ENCODE peak calls at places on chromosomes 16 and 17, in four cellular contexts. U is HepG2, A is K562, L is HCT116. O is an unnamed sample.

GRCh38 chr17:77707546-77707945 is 251.0 kb upstream of the TNRC6C start:
- DNase-seq in L (no peak), A (no peak), U (no peak), O (no peak)

GRCh38 chr16:71781741-71782140 is 26.9 kb downstream of the AP1G1 start:
- DNase-seq in A (no peak), L (no peak), U (peak; percentile 21), O (no peak)

GRCh38 chr17:12673788-12674187 is 8.1 kb downstream of the MYOCD start:
- DNase-seq in A (no peak), U (no peak), L (no peak), O (no peak)

GRCh38 chr17:42647778-42648177 is 11.3 kb upstream of the TUBG2 start:
- DNase-seq in U (no peak), A (no peak), L (no peak), O (no peak)

GRCh38 chr16:71258371-71258770 is 27.8 kb upstream of the HYDIN start:
- DNase-seq in A (no peak), U (no peak), L (no peak), O (no peak)

GRCh38 chr16:83762141-83763024 is 45.4 kb upstream of the HSBP1 start:
- DNase-seq in L (no peak), U (no peak), A (no peak), O (no peak)

GRCh38 chr17:41656249-41657023 is 32.1 kb upstream of the KRT17 start:
- DNase-seq in U (no peak), L (no peak), A (no peak), O (no peak)

GRCh38 chr17:57455063-57455914 is 199.0 kb downstream of the MSI2 start:
- DNase-seq in L (no peak), A (no peak), U (no peak), O (no peak)

GRCh38 chr17:57001541-57001940 is 23.6 kb downstream of the SCPEP1 start:
- DNase-seq in L (no peak), A (no peak), U (no peak), O (no peak)

GRCh38 chr17:16937431-16937830 is 34.5 kb downstream of the TNFRSF13B start:
- DNase-seq in A (no peak), U (no peak), L (no peak), O (no peak)

GRCh38 chr17:65698381-65699061 is 137.1 kb upstream of the AXIN2 start:
- DNase-seq in A (no peak), U (peak; percentile 71), L (no peak), O (no peak)

GRCh38 chr17:2749058-2749783 is at the start of gene CCDC92B:
- DNase-seq in A (no peak), L (no peak), U (no peak), O (no peak)

DNA sequence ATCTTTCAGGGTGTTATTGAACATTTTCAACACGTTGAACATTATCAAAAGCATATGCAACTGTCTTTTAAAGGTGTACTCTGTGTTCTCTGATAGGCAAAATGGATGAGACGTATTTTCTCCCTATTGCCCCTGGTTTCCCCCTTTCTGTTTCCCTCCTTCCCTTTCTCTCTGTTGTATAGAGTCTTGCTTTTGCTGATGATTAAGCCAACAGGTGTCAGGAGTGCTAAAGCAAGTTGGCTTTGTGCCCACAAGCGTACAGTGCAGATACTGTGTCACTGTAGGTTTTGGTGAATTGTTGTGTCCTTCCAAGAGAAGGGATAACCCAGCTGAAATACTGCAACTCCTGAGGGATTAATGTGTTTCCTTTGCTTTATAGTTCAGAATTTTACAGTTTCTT is 74.4 kb downstream of the COX10 start:
- DNase-seq in L (no peak), U (no peak), A (no peak), O (no peak)
- TF ChIP-seq TCF7L2 in L (no peak), U (no peak), A (no peak), O (no peak)

DNA sequence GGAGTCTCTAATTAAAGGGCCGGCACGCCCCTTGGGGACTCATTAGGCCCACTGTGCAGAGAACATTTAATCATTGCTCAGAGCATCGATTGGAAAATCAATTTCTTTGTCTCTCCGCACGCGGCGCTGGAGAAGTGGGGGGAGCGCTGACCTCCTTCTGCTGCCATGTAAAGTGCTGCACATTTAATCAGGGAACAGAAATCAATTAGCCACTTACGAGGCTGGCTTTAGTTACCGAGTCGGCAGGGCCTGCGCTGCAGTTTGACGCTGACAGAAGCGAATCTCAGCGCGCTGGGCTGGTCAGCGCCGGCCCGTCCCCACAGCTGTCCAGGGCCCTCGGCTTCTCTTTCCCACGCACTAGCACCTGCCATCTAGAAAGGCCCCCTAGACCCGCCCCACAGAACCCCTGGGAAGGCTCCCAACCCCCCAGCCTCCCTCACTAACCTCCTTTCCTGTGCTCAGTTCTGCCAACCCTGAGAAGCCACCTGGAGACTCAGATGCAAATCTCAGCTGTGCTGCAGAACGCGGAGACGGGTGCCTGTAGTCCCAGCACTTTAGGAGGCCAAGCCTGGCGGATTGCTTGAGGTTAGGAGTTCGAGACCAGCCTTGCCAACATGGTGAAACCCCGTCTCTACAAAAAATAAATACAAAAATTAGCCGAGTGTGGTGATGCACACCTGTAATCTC is 20.3 kb upstream of the C1QL1 start:
- DNase-seq in A (no peak), U (no peak), L (no peak), O (no peak)
- H3K4me3 ChIP-seq in A (no peak overlapping the region), U (no peak overlapping the region), L (no peak overlapping the region), O (no peak overlapping the region)

GRCh38 chr17:38911081-38911730 is 14.2 kb upstream of the LASP1NB start:
- DNase-seq in U (no peak), A (peak; percentile 5), L (no peak), O (no peak)
- H3K36me3 ChIP-seq in U (peaks cover 45% of the 10 kb centered on the region), A (peaks cover 81% of the 10 kb centered on the region), L (no peaks in the 10 kb centered on the region), O (no peaks in the 10 kb centered on the region)

DNA sequence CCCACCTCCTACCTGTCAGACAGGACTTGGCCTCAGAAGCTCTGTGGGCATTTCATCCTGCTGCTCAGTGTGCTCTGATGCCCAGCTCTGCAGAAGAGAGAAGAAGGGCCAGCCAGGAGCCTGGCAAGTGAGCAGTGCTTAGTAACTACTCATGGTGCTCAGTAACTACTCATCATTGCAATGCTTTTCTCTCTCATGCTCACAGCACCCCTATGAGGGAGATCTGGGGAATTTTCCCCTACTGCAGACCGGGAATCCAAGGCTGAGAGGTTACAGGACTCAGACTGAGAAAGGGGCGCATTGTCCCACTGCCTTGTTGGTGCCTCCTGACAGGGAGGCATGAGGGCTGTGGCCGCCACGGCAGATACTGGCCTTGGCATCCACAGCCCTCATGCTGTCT is 261.1 kb downstream of the C16orf95 start:
- DNase-seq in A (no peak), L (no peak), U (no peak), O (no peak)
- TF ChIP-seq TCF7L2 in A (no peak), L (no peak), U (no peak), O (no peak)

GRCh38 chr16:88039591-88039990 is 88.4 kb downstream of the BANP start:
- DNase-seq in U (no peak), L (no peak), A (no peak), O (no peak)
- H3K4me3 ChIP-seq in U (no peak overlapping the region), L (no peak overlapping the region), A (no peak overlapping the region), O (no peak overlapping the region)

DNA sequence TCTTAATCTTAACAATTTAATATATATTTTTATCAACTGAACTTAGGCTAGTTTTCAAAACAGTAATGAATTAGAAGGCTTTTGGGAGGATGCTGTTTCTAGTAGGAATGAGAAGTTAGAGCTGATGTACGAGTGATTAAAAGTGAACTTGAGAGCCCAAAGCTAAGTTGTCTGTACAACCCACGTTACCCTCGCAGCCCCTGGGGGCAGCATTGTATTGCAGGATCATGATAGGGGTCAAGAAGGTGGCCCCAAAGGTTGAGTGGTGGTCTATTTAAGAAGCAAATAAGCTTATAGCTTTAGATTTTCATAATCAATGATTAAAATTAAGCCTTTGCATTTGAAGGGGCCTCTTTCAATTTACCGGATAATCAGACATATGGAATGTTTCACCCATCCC is 33.7 kb upstream of the ALDH3A2 start:
- DNase-seq in L (no peak), A (no peak), U (no peak), O (no peak)
- H3K36me3 ChIP-seq in L (no peaks in the 10 kb centered on the region), A (no peaks in the 10 kb centered on the region), U (no peaks in the 10 kb centered on the region), O (no peaks in the 10 kb centered on the region)

DNA sequence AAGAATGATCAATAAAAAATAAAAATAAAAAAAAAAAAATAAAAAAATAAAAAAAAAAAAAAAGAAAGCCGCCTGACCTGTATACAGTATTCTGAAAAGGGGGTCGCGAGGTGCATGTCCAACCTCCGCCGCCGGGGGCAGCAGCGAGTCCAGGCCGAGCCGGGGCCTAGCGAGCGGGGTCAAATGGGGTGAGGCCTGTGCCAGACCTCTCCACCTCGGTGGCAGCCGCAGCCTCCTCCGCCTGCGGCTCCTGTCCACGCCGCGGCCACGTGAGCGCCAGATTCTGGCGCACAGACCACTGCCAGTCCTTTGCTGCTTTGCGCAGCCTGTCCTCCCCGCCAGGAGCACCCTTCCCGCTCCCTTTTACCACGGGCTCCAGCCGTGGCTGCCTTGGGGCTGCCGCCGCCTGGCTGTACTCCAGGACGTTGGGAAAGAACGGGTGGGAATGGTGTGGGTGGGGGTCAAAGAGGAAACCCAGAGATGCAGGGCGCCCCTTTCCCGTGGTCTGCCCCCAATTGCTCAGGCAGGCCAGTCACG is 2.4 kb upstream of the BCKDK start:
- DNase-seq in U (peak; percentile 79), A (peak; percentile 87), L (no peak), O (no peak)
- TF ChIP-seq TCF7L2 in U (no peak), A (no peak), L (no peak), O (no peak)

O was measured in Panc1.